ENCODE peak calls at places on chromosomes 12 and 14, in six cellular contexts. L is pancreas, B is tibial nerve, Z is suprapubic skin, M is transverse colon, J is hepatocyte. P is an unnamed sample.

GRCh38 chr12:113424915-113425823 is 3.0 kb downstream of the SDSL start:
- DNase-seq in M (peak; percentile 62), Z (no peak), B (peak; percentile 56), J (peak; percentile 53), L (no peak), P (no peak)

GRCh38 chr14:61573748-61574513 is 121.4 kb upstream of the HIF1A start:
- DNase-seq in L (peak; percentile 4), B (no peak), J (no peak), Z (no peak), M (no peak), P (no peak)

GRCh38 chr14:71290301-71290700 is 383.0 kb downstream of the PCNX1 start:
- DNase-seq in Z (no peak), J (no peak), L (no peak), M (no peak), B (no peak), P (no peak)

GRCh38 chr12:8779862-8780261 is 42.6 kb upstream of the A2ML1 start:
- DNase-seq in L (no peak), B (no peak), J (no peak), Z (no peak), M (no peak), P (no peak)

GRCh38 chr12:99746538-99746937 is 99.0 kb downstream of the GARIN6 start:
- DNase-seq in B (no peak), Z (no peak), J (no peak), M (no peak), L (no peak), P (no peak)

GRCh38 chr14:90276627-90277367 is 20.4 kb downstream of the PSMC1 start:
- DNase-seq in J (no peak), B (no peak), L (no peak), M (no peak), Z (no peak), P (no peak)

GRCh38 chr12:30806989-30807694 is 52.4 kb upstream of the CAPRIN2 start:
- DNase-seq in L (peak; percentile 45), M (no peak), B (peak; percentile 28), J (peak; percentile 67), Z (no peak), P (no peak)

GRCh38 chr14:95321201-95321600 is 1.5 kb upstream of the CLMN start:
- DNase-seq in B (no peak), J (no peak), Z (no peak), L (no peak), M (no peak), P (no peak)

GRCh38 chr12:53820907-53821306 is 69.1 kb upstream of the CISTR start:
- DNase-seq in B (no peak), J (no peak), L (no peak), M (no peak), Z (no peak), P (no peak)

GRCh38 chr12:31228811-31229792 is 96.8 kb downstream of the SINHCAF start:
- DNase-seq in B (no peak), L (peak; percentile 91), J (peak; percentile 52), Z (no peak), M (peak; percentile 72), P (no peak)

GRCh38 chr12:74552201-74552600 is 14.6 kb downstream of the ATXN7L3B start:
- DNase-seq in M (no peak), J (no peak), Z (no peak), L (no peak), B (no peak), P (no peak)

GRCh38 chr12:2319747-2320146 is 267.0 kb downstream of the CACNA1C start:
- DNase-seq in L (no peak), B (no peak), J (peak; percentile 48), M (no peak), Z (peak; percentile 28), P (no peak)

GRCh38 chr14:68925373-68925772 is 53.7 kb downstream of the ACTN1 start:
- DNase-seq in B (no peak), L (no peak), J (no peak), M (no peak), Z (no peak), P (no peak)
- H3K4me1 ChIP-seq in B (peaks cover 18% of the 10 kb centered on the region), L (peaks cover 9% of the 10 kb centered on the region), J (peaks cover 26% of the 10 kb centered on the region), M (peaks cover 50% of the 10 kb centered on the region), Z (peaks cover 6% of the 10 kb centered on the region), P (peaks cover 28% of the 10 kb centered on the region)

GRCh38 chr12:91142184-91142583 is 30.9 kb upstream of the LUM start:
- DNase-seq in J (peak; percentile 22), L (no peak), M (no peak), B (no peak), Z (no peak), P (peak; percentile 63)

GRCh38 chr12:91140660-91141045 is 29.4 kb upstream of the LUM start:
- DNase-seq in Z (no peak), B (peak; percentile 44), M (no peak), L (no peak), J (peak; percentile 17), P (no peak)

GRCh38 chr12:91139264-91139663 is 28.0 kb upstream of the LUM start:
- DNase-seq in Z (no peak), M (no peak), J (no peak), B (no peak), L (no peak), P (no peak)

GRCh38 chr12:91138337-91138905 is 27.1 kb upstream of the LUM start:
- DNase-seq in J (peak; percentile 13), M (no peak), B (no peak), L (no peak), Z (no peak), P (peak; percentile 37)

GRCh38 chr12:91139981-91140659 is 28.8 kb upstream of the LUM start:
- DNase-seq in B (peak; percentile 54), M (no peak), J (peak; percentile 54), L (no peak), Z (no peak), P (no peak)
- H3K27ac ChIP-seq in B (no peak overlapping the region), M (peak overlapping the region; percentile 67), J (peak overlapping the region; percentile 91), L (no peak overlapping the region), Z (peak overlapping the region; percentile 50), P (peak overlapping the region; percentile 77)

DNA sequence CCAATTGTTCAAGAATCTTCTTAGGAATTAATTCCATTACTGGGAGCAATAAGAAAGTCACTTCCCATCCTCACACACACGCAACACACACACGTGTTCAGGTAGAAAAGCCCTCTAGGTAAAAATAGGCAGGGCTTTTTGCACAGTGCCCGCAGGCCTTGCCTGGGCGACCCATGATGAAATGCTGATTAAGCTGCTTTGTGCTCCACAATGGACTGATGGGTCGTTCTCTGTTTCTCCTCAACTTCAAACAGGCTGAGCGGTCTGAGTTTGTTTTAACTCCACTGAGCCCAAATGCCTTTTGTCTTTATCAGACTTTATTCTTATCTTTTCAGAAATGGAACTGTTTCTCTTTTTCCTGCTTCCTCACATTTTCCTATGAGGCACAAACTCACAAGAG is 9.4 kb upstream of the DACT1 start:
- DNase-seq in B (no peak), Z (no peak), J (no peak), L (no peak), M (no peak), P (no peak)
- H3K4me1 ChIP-seq in B (no peaks in the 10 kb centered on the region), Z (no peaks in the 10 kb centered on the region), J (no peaks in the 10 kb centered on the region), L (no peaks in the 10 kb centered on the region), M (no peaks in the 10 kb centered on the region), P (no peaks in the 10 kb centered on the region)

GRCh38 chr12:108798551-108799221 is 58.7 kb downstream of the SSH1 start:
- DNase-seq in Z (no peak), M (peak; percentile 33), J (no peak), B (no peak), L (no peak), P (peak; percentile 61)

GRCh38 chr12:108789546-108789945 is 58.2 kb upstream of the CORO1C start:
- DNase-seq in L (no peak), J (no peak), M (no peak), Z (no peak), B (no peak), P (no peak)

GRCh38 chr12:108797677-108798076 is 59.7 kb downstream of the SSH1 start:
- DNase-seq in B (no peak), M (no peak), Z (no peak), L (no peak), J (no peak), P (no peak)

GRCh38 chr12:108792361-108793292 is 61.3 kb upstream of the CORO1C start:
- DNase-seq in M (no peak), B (no peak), L (no peak), Z (no peak), J (no peak), P (no peak)

GRCh38 chr12:108793756-108794441 is 62.6 kb upstream of the CORO1C start:
- DNase-seq in Z (no peak), B (no peak), M (peak; percentile 29), J (no peak), L (no peak), P (no peak)
- H3K27ac ChIP-seq in Z (no peak overlapping the region), B (no peak overlapping the region), M (peak overlapping the region; percentile 68), J (no peak overlapping the region), L (no peak overlapping the region), P (peak overlapping the region; percentile 71)

GRCh38 chr14:100149789-100150611 is 9.4 kb downstream of the DEGS2 start:
- DNase-seq in L (peak; percentile 70), Z (no peak), B (no peak), J (no peak), M (peak; percentile 78), P (no peak)
- H3K4me1 ChIP-seq in L (no peaks in the 10 kb centered on the region), Z (peaks cover 64% of the 10 kb centered on the region), B (no peaks in the 10 kb centered on the region), J (peaks cover 15% of the 10 kb centered on the region), M (peaks cover 57% of the 10 kb centered on the region), P (no peaks in the 10 kb centered on the region)

GRCh38 chr12:55703976-55704761 is 3.5 kb downstream of the ITGA7 start:
- DNase-seq in L (no peak), B (no peak), J (no peak), Z (no peak), M (no peak), P (no peak)

GRCh38 chr12:55704824-55705780 is 2.6 kb downstream of the ITGA7 start:
- DNase-seq in L (no peak), J (no peak), M (no peak), B (no peak), Z (no peak), P (no peak)

GRCh38 chr12:55707841-55708694 is at the start of gene ITGA7:
- DNase-seq in J (peak; percentile 80), L (peak; percentile 68), Z (no peak), M (peak; percentile 75), B (no peak), P (peak; percentile 70)

GRCh38 chr12:55706840-55707671 is 648 bp downstream of the ITGA7 start:
- DNase-seq in Z (no peak), M (no peak), L (no peak), B (no peak), J (peak; percentile 56), P (no peak)

GRCh38 chr12:55705802-55706402 is 1.8 kb downstream of the ITGA7 start:
- DNase-seq in L (no peak), M (no peak), J (no peak), Z (no peak), B (no peak), P (no peak)
- H3K27ac ChIP-seq in L (no peak overlapping the region), M (peak overlapping the region; percentile 84), J (no peak overlapping the region), Z (no peak overlapping the region), B (peak overlapping the region; percentile 70), P (peak overlapping the region; percentile 74)

GRCh38 chr12:131900397-131900796 is 6.0 kb downstream of the ULK1 start:
- DNase-seq in Z (no peak), B (no peak), L (no peak), J (no peak), M (no peak), P (no peak)
- H3K4me1 ChIP-seq in Z (peaks cover 78% of the 10 kb centered on the region), B (peaks cover 19% of the 10 kb centered on the region), L (peaks cover 7% of the 10 kb centered on the region), J (peaks cover 8% of the 10 kb centered on the region), M (peaks cover 32% of the 10 kb centered on the region), P (no peaks in the 10 kb centered on the region)

DNA sequence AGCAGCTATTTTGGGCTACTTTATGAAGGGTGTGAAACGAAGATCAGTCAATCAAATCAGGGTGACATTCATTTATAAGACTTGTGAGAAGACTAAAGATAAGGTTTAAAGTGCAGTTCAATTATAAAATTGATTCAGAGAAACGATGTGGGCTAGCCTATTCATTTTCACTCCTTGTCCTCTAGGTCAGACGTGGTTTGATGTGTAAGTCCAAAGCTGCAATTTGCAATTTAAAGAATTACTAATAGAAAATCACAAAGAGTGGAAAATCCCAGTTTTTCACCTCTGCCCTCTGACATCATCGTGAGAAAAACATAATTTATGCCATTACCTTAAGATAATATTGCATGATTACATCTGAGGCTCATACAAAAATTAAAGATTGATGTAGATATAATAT is 243.5 kb upstream of the NOVA1 start:
- DNase-seq in J (peak; percentile 9), M (no peak), B (no peak), Z (no peak), L (no peak), P (no peak)
- H3K27ac ChIP-seq in J (peak overlapping the region; percentile 81), M (no peak overlapping the region), B (no peak overlapping the region), Z (no peak overlapping the region), L (no peak overlapping the region), P (peak overlapping the region; percentile 71)

P was measured in uterus.